ENCODE peak calls at places on chromosomes 11 and 22, in eight cellular contexts. Y is renal cortical epithelial cell, V is A549, G is GM23338, N is SW 1271, M is tibial nerve, S is GM12892, F is fibroblast of the conjunctiva. L is an unnamed sample.
A peak's percentile ranks its signal among the peaks of the same experiment; 100 is the strongest.

GRCh38 chr22:30606455-30607299 is at the start of gene TCN2:
- DNase-seq in Y (peak; percentile 94), V (peak; percentile 58), G (peak; percentile 93), N (peak; percentile 50), M (peak; percentile 45), S (no peak), F (peak; percentile 45), L (peak; percentile 62)

GRCh38 chr22:48309115-48309705 is 1518.5 kb downstream of the BRD1 start:
- DNase-seq in Y (no peak), V (no peak), G (no peak), N (no peak), M (no peak), S (no peak), F (no peak), L (no peak)

GRCh38 chr11:77966338-77966737 is 28.1 kb downstream of the INTS4 start:
- DNase-seq in Y (no peak), V (no peak), G (no peak), N (no peak), M (no peak), S (no peak), F (no peak), L (no peak)

GRCh38 chr22:39658367-39658766 is 87.8 kb downstream of the CACNA1I start:
- DNase-seq in Y (no peak), V (peak; percentile 29), G (no peak), N (no peak), M (no peak), S (no peak), F (no peak), L (no peak)

GRCh38 chr22:38239101-38239761 is 33.6 kb downstream of the TMEM184B start:
- DNase-seq in Y (peak; percentile 83), V (peak; percentile 71), G (no peak), N (peak; percentile 45), M (no peak), S (no peak), F (peak; percentile 70), L (no peak)

GRCh38 chr11:62542750-62543567 is 3.6 kb downstream of the AHNAK start:
- DNase-seq in Y (peak; percentile 32), V (peak; percentile 82), G (peak; percentile 86), N (peak; percentile 59), M (peak; percentile 73), S (peak; percentile 76), F (peak; percentile 80), L (peak; percentile 86)

GRCh38 chr11:790721-791564 is 1.1 kb upstream of the CEND1 start:
- DNase-seq in Y (no peak), V (peak; percentile 74), G (peak; percentile 86), N (peak; percentile 70), M (no peak), S (no peak), F (no peak), L (peak; percentile 13)

GRCh38 chr22:28741200-28741757 is 341 bp downstream of the CHEK2 start:
- DNase-seq in Y (no peak), V (no peak), G (no peak), N (no peak), M (no peak), S (no peak), F (no peak), L (no peak)

GRCh38 chr11:44927174-44927661 is 23.5 kb downstream of the TP53I11 start:
- DNase-seq in Y (peak; percentile 21), V (peak; percentile 84), G (peak; percentile 96), N (peak; percentile 72), M (no peak), S (peak; percentile 56), F (peak; percentile 53), L (peak; percentile 64)

GRCh38 chr11:102402556-102402955 is 50.0 kb downstream of the TMEM123 start:
- DNase-seq in Y (no peak), V (no peak), G (no peak), N (no peak), M (no peak), S (no peak), F (no peak), L (no peak)

GRCh38 chr11:107413352-107413751 is 44.3 kb downstream of the CWF19L2 start:
- DNase-seq in Y (no peak), V (no peak), G (no peak), N (no peak), M (no peak), S (no peak), F (no peak), L (no peak)

GRCh38 chr11:11808992-11809583 is 32.7 kb upstream of the USP47 start:
- DNase-seq in Y (no peak), V (no peak), G (no peak), N (no peak), M (no peak), S (no peak), F (no peak), L (no peak)

GRCh38 chr22:26956346-26956745 is 299.0 kb downstream of the MIAT start:
- DNase-seq in Y (no peak), V (no peak), G (peak; percentile 19), N (no peak), M (no peak), S (no peak), F (no peak), L (no peak)

GRCh38 chr11:69343401-69344321 is 49.7 kb downstream of the MYEOV start:
- DNase-seq in Y (no peak), V (no peak), G (no peak), N (no peak), M (no peak), S (no peak), F (no peak), L (no peak)

GRCh38 chr11:44954051-44954906 is 3.6 kb upstream of the TP53I11 start:
- DNase-seq in Y (no peak), V (no peak), G (no peak), N (no peak), M (no peak), S (no peak), F (no peak), L (no peak)

GRCh38 chr11:102914238-102915043 is 39.7 kb upstream of the MMP12 start:
- DNase-seq in Y (peak; percentile 67), V (peak; percentile 23), G (peak; percentile 81), N (peak; percentile 70), M (no peak), S (no peak), F (peak; percentile 38), L (no peak)

GRCh38 chr11:65003282-65003681 is 6.5 kb upstream of the BATF2 start:
- DNase-seq in Y (peak; percentile 37), V (no peak), G (no peak), N (no peak), M (no peak), S (no peak), F (no peak), L (no peak)

GRCh38 chr11:91997178-91997577 is 227.4 kb upstream of the FAT3 start:
- DNase-seq in Y (no peak), V (no peak), G (no peak), N (no peak), M (no peak), S (no peak), F (no peak), L (no peak)

GRCh38 chr11:69529001-69529400 is 47.5 kb downstream of the LINC01488 start:
- DNase-seq in Y (no peak), V (no peak), G (no peak), N (no peak), M (no peak), S (no peak), F (no peak), L (no peak)

GRCh38 chr11:120751550-120751949 is 240.0 kb downstream of the GRIK4 start:
- DNase-seq in Y (no peak), V (no peak), G (no peak), N (no peak), M (no peak), S (no peak), F (no peak), L (no peak)

GRCh38 chr22:44391026-44391425 is 78.3 kb upstream of the SHISAL1 start:
- DNase-seq in Y (no peak), V (no peak), G (no peak), N (no peak), M (no peak), S (no peak), F (no peak), L (no peak)

GRCh38 chr22:41919357-41920224 is 4.7 kb upstream of the SHISA8 start:
- DNase-seq in Y (peak; percentile 26), V (no peak), G (peak; percentile 97), N (no peak), M (no peak), S (peak; percentile 77), F (no peak), L (peak; percentile 67)

GRCh38 chr22:44129614-44129976 is 51.1 kb upstream of the PARVG start:
- DNase-seq in Y (no peak), V (no peak), G (no peak), N (no peak), M (no peak), S (no peak), F (no peak), L (no peak)

GRCh38 chr11:3849297-3849874 is 6.1 kb upstream of the STIM1 start:
- DNase-seq in Y (no peak), V (peak; percentile 49), G (peak; percentile 66), N (peak; percentile 22), M (no peak), S (no peak), F (no peak), L (no peak)

GRCh38 chr11:8023831-8024555 is 36.9 kb downstream of the EIF3F start:
- DNase-seq in Y (no peak), V (no peak), G (no peak), N (no peak), M (no peak), S (no peak), F (no peak), L (no peak)

GRCh38 chr11:86491048-86491447 is 116.4 kb downstream of the CCDC81 start:
- DNase-seq in Y (no peak), V (no peak), G (no peak), N (no peak), M (no peak), S (no peak), F (no peak), L (no peak)